ENCODE peak calls at places on chromosomes 12 and 14, in eight cellular contexts. V is transverse colon, C is GM12865, J is neural progenitor cell, O is foreskin fibroblast, G is Peyer's patch, R is ovary, Y is choroid plexus epithelial cell. F is an unnamed sample.

GRCh38 chr14:63563370-63564026 is 20.3 kb upstream of the PPP2R5E start:
- DNase-seq in V (no peak), C (no peak), J (no peak), O (no peak), G (no peak), R (no peak), Y (peak), F (no peak)

GRCh38 chr12:77894548-77894947 is 63.9 kb downstream of the NAV3 start:
- DNase-seq in V (no peak), C (no peak), J (no peak), O (no peak), G (no peak), R (no peak), Y (peak), F (no peak)

GRCh38 chr14:92511472-92512247 is 1.9 kb upstream of the RIN3 start:
- DNase-seq in V (peak), C (no peak), J (no peak), O (peak), G (no peak), R (no peak), Y (peak), F (peak)

GRCh38 chr12:108630481-108631207 is 3.0 kb downstream of the SELPLG start:
- DNase-seq in V (no peak), C (no peak), J (no peak), O (peak), G (no peak), R (no peak), Y (peak), F (peak)

GRCh38 chr12:21819236-21819635 is 44.7 kb upstream of the KCNJ8 start:
- DNase-seq in V (no peak), C (no peak), J (no peak), O (peak), G (no peak), R (no peak), Y (peak), F (peak)

GRCh38 chr12:4279120-4279690 is 5.6 kb downstream of the CCND2 start:
- DNase-seq in V (peak), C (no peak), J (no peak), O (no peak), G (no peak), R (no peak), Y (no peak), F (no peak)

GRCh38 chr14:34223302-34224150 is 238.5 kb downstream of the SPTSSA start:
- DNase-seq in V (no peak), C (no peak), J (peak), O (no peak), G (no peak), R (no peak), Y (no peak), F (no peak)

GRCh38 chr12:45732250-45732649 is 2.7 kb downstream of the ARID2 start:
- DNase-seq in V (no peak), C (peak), J (no peak), O (no peak), G (no peak), R (no peak), Y (peak), F (no peak)

GRCh38 chr14:75619598-75619997 is 41.1 kb downstream of the ERG28 start:
- DNase-seq in V (no peak), C (no peak), J (no peak), O (no peak), G (no peak), R (no peak), Y (no peak), F (no peak)

GRCh38 chr14:68976160-68977067 is 2.7 kb downstream of the ACTN1 start:
- DNase-seq in V (peak), C (no peak), J (no peak), O (no peak), G (no peak), R (peak), Y (peak), F (peak)

GRCh38 chr14:68978550-68978911 is 571 bp downstream of the ACTN1 start:
- DNase-seq in V (peak), C (peak), J (peak), O (peak), G (no peak), R (peak), Y (peak), F (peak)

GRCh38 chr14:68977137-68977740 is 1.9 kb downstream of the ACTN1 start:
- DNase-seq in V (no peak), C (peak), J (peak), O (no peak), G (no peak), R (no peak), Y (no peak), F (no peak)

GRCh38 chr14:68979021-68979721 is at the start of gene ACTN1:
- DNase-seq in V (peak), C (peak), J (peak), O (peak), G (peak), R (peak), Y (peak), F (peak)

GRCh38 chr14:68977741-68978549 is 1.2 kb downstream of the ACTN1 start:
- DNase-seq in V (peak), C (peak), J (peak), O (peak), G (peak), R (peak), Y (peak), F (peak)
- TF ChIP-seq CTCF in V (no peak), C (no peak), J (no peak), O (no peak), G (no peak), R (no peak), Y (no peak), F (peak)

DNA sequence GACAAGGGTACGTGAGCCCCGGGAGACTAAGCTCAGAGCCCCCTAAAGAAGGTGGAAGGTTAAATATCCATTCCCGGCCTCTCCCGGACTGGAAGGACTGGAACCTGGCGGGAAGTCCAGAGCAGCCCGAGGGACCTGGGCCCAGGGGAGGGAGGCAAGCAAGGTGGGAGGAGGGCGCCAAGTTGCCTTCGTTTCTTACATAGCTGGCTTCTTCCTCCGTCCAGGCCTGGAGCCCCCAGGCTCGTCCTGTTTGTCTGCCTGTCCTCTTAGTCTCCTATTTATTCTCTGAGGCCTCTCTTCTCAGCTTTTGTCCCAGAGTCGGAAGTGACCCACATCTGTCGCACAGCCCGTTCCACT is 706 bp downstream of the PCK2 start:
- DNase-seq in V (no peak), C (no peak), J (peak), O (no peak), G (peak), R (no peak), Y (peak), F (peak)
- H3K4me3 ChIP-seq in V (peak), C (peak), J (peak), O (peak), G (peak), R (peak), Y (peak), F (peak)

GRCh38 chr12:122834229-122834920 is 882 bp upstream of the HIP1R start:
- DNase-seq in V (peak), C (no peak), J (peak), O (no peak), G (peak), R (peak), Y (peak), F (peak)
- TF ChIP-seq CTCF in V (peak), C (no peak), J (peak), O (no peak), G (peak), R (no peak), Y (peak), F (peak)

DNA sequence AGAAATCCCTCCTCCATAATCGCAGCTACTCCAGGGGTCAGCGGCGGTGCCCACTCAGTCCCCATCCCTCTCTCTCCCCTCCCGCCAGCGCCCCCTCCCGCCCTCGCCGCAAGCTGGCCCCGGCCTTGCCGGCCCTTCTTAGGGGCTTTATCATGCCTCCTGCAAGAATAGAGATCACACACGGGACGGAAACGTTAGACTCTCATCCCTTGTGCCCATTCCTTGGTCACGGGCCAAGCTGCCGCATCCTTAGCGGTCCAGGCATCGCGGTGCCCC is 681 bp upstream of the COX14 start:
- DNase-seq in V (no peak), C (no peak), J (no peak), O (no peak), G (no peak), R (no peak), Y (no peak), F (no peak)
- H3K4me3 ChIP-seq in V (peak), C (peak), J (peak), O (peak), G (peak), R (peak), Y (peak), F (peak)

GRCh38 chr12:93134893-93135285 is 205.8 kb upstream of the EEA1 start:
- DNase-seq in V (no peak), C (no peak), J (no peak), O (no peak), G (no peak), R (no peak), Y (no peak), F (no peak)

GRCh38 chr12:93133361-93133760 is 204.3 kb upstream of the EEA1 start:
- DNase-seq in V (no peak), C (no peak), J (no peak), O (no peak), G (no peak), R (no peak), Y (no peak), F (no peak)

GRCh38 chr12:93134175-93134574 is 205.1 kb upstream of the EEA1 start:
- DNase-seq in V (no peak), C (no peak), J (no peak), O (no peak), G (no peak), R (no peak), Y (no peak), F (no peak)

GRCh38 chr12:93136243-93137015 is 207.3 kb upstream of the EEA1 start:
- DNase-seq in V (no peak), C (peak), J (no peak), O (no peak), G (no peak), R (no peak), Y (no peak), F (no peak)

GRCh38 chr12:93135286-93136239 is 206.5 kb upstream of the EEA1 start:
- DNase-seq in V (no peak), C (peak), J (no peak), O (peak), G (no peak), R (no peak), Y (peak), F (peak)
- TF ChIP-seq CTCF in V (no peak), C (no peak), J (no peak), O (no peak), G (no peak), R (no peak), Y (no peak), F (no peak)

DNA sequence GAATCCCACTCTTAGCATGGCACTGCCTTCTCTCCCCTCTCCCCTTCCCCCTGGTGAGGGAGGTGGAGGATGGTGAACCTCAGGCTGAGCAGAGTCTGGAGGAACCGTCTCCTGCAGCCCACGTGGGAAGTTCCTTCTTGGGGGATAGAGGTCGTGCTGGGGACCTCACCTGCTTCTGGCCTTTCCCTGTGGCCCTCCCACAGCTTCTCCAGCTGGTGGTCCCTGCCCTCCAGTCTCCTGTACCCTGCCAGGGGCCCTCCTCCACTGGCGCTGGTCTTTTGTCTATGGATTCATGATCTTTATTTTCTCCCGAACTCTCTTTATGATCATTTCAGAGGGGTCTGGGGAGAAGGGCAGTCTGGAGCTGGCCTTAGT is 9.0 kb upstream of the MTA1 start:
- DNase-seq in V (no peak), C (no peak), J (no peak), O (no peak), G (no peak), R (no peak), Y (no peak), F (no peak)
- H3K4me3 ChIP-seq in V (peak), C (no peak), J (peak), O (peak), G (no peak), R (no peak), Y (no peak), F (no peak)

DNA sequence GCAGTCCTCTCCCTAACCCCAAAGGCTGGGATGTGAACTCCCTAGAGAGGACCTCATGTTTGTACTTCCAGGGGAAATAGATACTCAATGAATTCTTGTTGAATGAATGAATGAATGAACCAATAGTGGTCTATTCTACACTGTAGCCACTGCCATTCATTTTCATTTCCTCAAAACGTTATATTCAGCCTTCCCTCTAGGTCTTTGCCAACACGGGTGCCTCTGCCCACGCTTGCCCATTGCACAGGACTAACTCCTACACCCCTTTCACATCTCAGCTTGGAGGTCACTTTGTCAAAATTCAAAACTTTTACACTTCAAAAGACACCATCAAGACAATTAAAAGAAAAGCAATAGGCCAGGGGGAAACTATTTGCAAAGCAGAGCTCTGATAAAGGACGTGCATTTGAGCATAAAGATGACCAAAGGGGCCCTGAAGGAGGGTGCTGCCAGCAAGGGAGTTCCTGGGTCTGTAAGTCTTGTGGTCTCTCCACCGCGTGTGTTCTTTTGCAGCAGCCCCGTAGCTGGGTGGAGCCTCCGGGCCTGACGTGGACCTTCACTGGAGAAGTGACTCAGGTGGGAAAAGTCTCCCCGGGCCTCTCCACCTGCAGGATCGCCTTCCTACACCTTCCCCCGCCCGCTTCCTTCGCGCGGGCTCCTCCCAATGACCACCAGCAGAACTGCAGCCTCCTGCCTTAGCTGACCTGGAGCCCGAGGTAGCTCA is 31.5 kb downstream of the TMEM63C start:
- DNase-seq in V (peak), C (peak), J (peak), O (peak), G (peak), R (no peak), Y (peak), F (no peak)
- TF ChIP-seq CTCF in V (peak), C (peak), J (peak), O (peak), G (peak), R (no peak), Y (peak), F (peak)

DNA sequence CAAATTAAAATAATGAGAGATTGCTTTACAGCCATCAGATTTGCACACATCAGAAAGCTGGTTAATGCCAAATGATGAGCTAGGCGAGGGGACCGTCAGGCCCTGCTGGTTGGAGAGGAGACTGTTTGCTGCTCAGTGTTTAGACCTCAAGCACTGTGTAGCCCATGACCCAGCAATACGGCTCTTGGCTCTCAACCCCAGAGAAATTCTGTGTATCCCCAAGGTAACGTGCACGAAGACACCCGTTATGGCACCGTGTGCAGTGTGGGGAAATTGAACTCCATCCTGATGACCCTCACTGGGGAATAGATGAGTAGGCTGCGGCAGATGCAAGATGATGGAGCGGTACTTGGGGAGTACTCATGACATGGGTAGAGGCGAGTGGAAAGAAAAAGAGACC is 55.7 kb downstream of the EID3 start:
- DNase-seq in V (no peak), C (no peak), J (no peak), O (no peak), G (no peak), R (no peak), Y (no peak), F (no peak)
- H3K4me3 ChIP-seq in V (no peak), C (no peak), J (no peak), O (no peak), G (no peak), R (no peak), Y (no peak), F (no peak)